ENCODE peak calls at places on chromosomes 11 and 22, in eight cellular contexts. One of them, this sample, is unnamed.
A peak's percentile ranks its signal among the peaks of the same experiment; 100 is the strongest.

GRCh38 chr22:21568207-21569075 is 927 bp downstream of the UBE2L3 start:
- DNase-seq in H9: no peak
- DNase-seq in heart left ventricle: no peak
- DNase-seq in colonic mucosa: peak; percentile 50
- DNase-seq in PC-9: no peak
- DNase-seq in RWPE1: no peak
- DNase-seq in nephron progenitor cell: peak; percentile 41
- DNase-seq in GM12865: peak; percentile 44
- DNase-seq in this sample: peak; percentile 46

GRCh38 chr11:26649884-26650283 is 72.0 kb downstream of the SLC5A12 start:
- DNase-seq in H9: peak; percentile 64
- DNase-seq in heart left ventricle: no peak
- DNase-seq in colonic mucosa: peak; percentile 75
- DNase-seq in PC-9: peak; percentile 42
- DNase-seq in RWPE1: peak; percentile 55
- DNase-seq in nephron progenitor cell: peak; percentile 69
- DNase-seq in GM12865: peak; percentile 74
- DNase-seq in this sample: peak; percentile 44

GRCh38 chr11:1449516-1450270 is 36.9 kb downstream of the MOB2 start:
- DNase-seq in H9: no peak
- DNase-seq in heart left ventricle: no peak
- DNase-seq in colonic mucosa: no peak
- DNase-seq in PC-9: no peak
- DNase-seq in RWPE1: peak; percentile 24
- DNase-seq in nephron progenitor cell: no peak
- DNase-seq in GM12865: no peak
- DNase-seq in this sample: peak; percentile 54

GRCh38 chr22:29216873-29217666 is 11.4 kb downstream of the EMID1 start:
- DNase-seq in H9: peak; percentile 21
- DNase-seq in heart left ventricle: no peak
- DNase-seq in colonic mucosa: no peak
- DNase-seq in PC-9: no peak
- DNase-seq in RWPE1: no peak
- DNase-seq in nephron progenitor cell: no peak
- DNase-seq in GM12865: peak; percentile 49
- DNase-seq in this sample: no peak

GRCh38 chr11:134079317-134079716 is 10.4 kb downstream of the JAM3 start:
- DNase-seq in H9: no peak
- DNase-seq in heart left ventricle: no peak
- DNase-seq in colonic mucosa: no peak
- DNase-seq in PC-9: no peak
- DNase-seq in RWPE1: no peak
- DNase-seq in nephron progenitor cell: no peak
- DNase-seq in GM12865: no peak
- DNase-seq in this sample: no peak

GRCh38 chr11:19433367-19433766 is 192.6 kb upstream of the E2F8 start:
- DNase-seq in H9: no peak
- DNase-seq in heart left ventricle: no peak
- DNase-seq in colonic mucosa: no peak
- DNase-seq in PC-9: no peak
- DNase-seq in RWPE1: no peak
- DNase-seq in nephron progenitor cell: no peak
- DNase-seq in GM12865: peak; percentile 79
- DNase-seq in this sample: peak; percentile 25

GRCh38 chr11:128304666-128305485 is 282.5 kb downstream of the ETS1 start:
- DNase-seq in H9: no peak
- DNase-seq in heart left ventricle: no peak
- DNase-seq in colonic mucosa: no peak
- DNase-seq in PC-9: no peak
- DNase-seq in RWPE1: no peak
- DNase-seq in nephron progenitor cell: no peak
- DNase-seq in GM12865: no peak
- DNase-seq in this sample: no peak

GRCh38 chr11:76861490-76861953 is 804 bp downstream of the ACER3 start:
- DNase-seq in H9: no peak
- DNase-seq in heart left ventricle: no peak
- DNase-seq in colonic mucosa: no peak
- DNase-seq in PC-9: no peak
- DNase-seq in RWPE1: peak; percentile 14
- DNase-seq in nephron progenitor cell: no peak
- DNase-seq in GM12865: no peak
- DNase-seq in this sample: peak; percentile 26

GRCh38 chr11:45043755-45044475 is 93.2 kb upstream of the TP53I11 start:
- DNase-seq in H9: no peak
- DNase-seq in heart left ventricle: no peak
- DNase-seq in colonic mucosa: no peak
- DNase-seq in PC-9: no peak
- DNase-seq in RWPE1: no peak
- DNase-seq in nephron progenitor cell: no peak
- DNase-seq in GM12865: no peak
- DNase-seq in this sample: no peak

GRCh38 chr11:11849127-11849746 is 7.5 kb downstream of the USP47 start:
- DNase-seq in H9: peak; percentile 62
- DNase-seq in heart left ventricle: no peak
- DNase-seq in colonic mucosa: peak; percentile 63
- DNase-seq in PC-9: peak; percentile 42
- DNase-seq in RWPE1: peak; percentile 42
- DNase-seq in nephron progenitor cell: peak; percentile 30
- DNase-seq in GM12865: peak; percentile 83
- DNase-seq in this sample: peak; percentile 34

GRCh38 chr11:2156416-2157182 is 4.4 kb downstream of the INS start:
- DNase-seq in H9: peak; percentile 81
- DNase-seq in heart left ventricle: peak; percentile 87
- DNase-seq in colonic mucosa: peak; percentile 76
- DNase-seq in PC-9: no peak
- DNase-seq in RWPE1: peak; percentile 77
- DNase-seq in nephron progenitor cell: peak; percentile 92
- DNase-seq in GM12865: peak; percentile 31
- DNase-seq in this sample: peak; percentile 88

GRCh38 chr22:27879923-27880322 is 39.1 kb downstream of the PITPNB start:
- DNase-seq in H9: no peak
- DNase-seq in heart left ventricle: no peak
- DNase-seq in colonic mucosa: no peak
- DNase-seq in PC-9: no peak
- DNase-seq in RWPE1: peak; percentile 30
- DNase-seq in nephron progenitor cell: peak; percentile 29
- DNase-seq in GM12865: peak; percentile 48
- DNase-seq in this sample: peak; percentile 17

GRCh38 chr22:23199159-23199558 is 18.9 kb downstream of the BCR start:
- DNase-seq in H9: peak; percentile 29
- DNase-seq in heart left ventricle: peak; percentile 51
- DNase-seq in colonic mucosa: no peak
- DNase-seq in PC-9: no peak
- DNase-seq in RWPE1: no peak
- DNase-seq in nephron progenitor cell: no peak
- DNase-seq in GM12865: no peak
- DNase-seq in this sample: no peak

GRCh38 chr11:130872961-130873360 is 43.3 kb downstream of the SNX19 start:
- DNase-seq in H9: no peak
- DNase-seq in heart left ventricle: no peak
- DNase-seq in colonic mucosa: no peak
- DNase-seq in PC-9: no peak
- DNase-seq in RWPE1: peak; percentile 36
- DNase-seq in nephron progenitor cell: no peak
- DNase-seq in GM12865: no peak
- DNase-seq in this sample: no peak

GRCh38 chr11:8243458-8243857 is 20.2 kb downstream of the LMO1 start:
- DNase-seq in H9: no peak
- DNase-seq in heart left ventricle: no peak
- DNase-seq in colonic mucosa: no peak
- DNase-seq in PC-9: no peak
- DNase-seq in RWPE1: no peak
- DNase-seq in nephron progenitor cell: no peak
- DNase-seq in GM12865: no peak
- DNase-seq in this sample: no peak

GRCh38 chr22:21961886-21962654 is 9.4 kb upstream of the PPM1F start:
- DNase-seq in H9: no peak
- DNase-seq in heart left ventricle: no peak
- DNase-seq in colonic mucosa: peak; percentile 49
- DNase-seq in PC-9: peak; percentile 67
- DNase-seq in RWPE1: no peak
- DNase-seq in nephron progenitor cell: no peak
- DNase-seq in GM12865: no peak
- DNase-seq in this sample: no peak

GRCh38 chr11:110098645-110099044 is 5.5 kb downstream of the ZC3H12C start:
- DNase-seq in H9: no peak
- DNase-seq in heart left ventricle: no peak
- DNase-seq in colonic mucosa: no peak
- DNase-seq in PC-9: peak; percentile 78
- DNase-seq in RWPE1: no peak
- DNase-seq in nephron progenitor cell: no peak
- DNase-seq in GM12865: no peak
- DNase-seq in this sample: no peak

GRCh38 chr22:45163417-45164216 is at the start of gene NUP50:
- DNase-seq in H9: peak; percentile 96
- DNase-seq in heart left ventricle: peak; percentile 99
- DNase-seq in colonic mucosa: peak; percentile 95
- DNase-seq in PC-9: peak; percentile 90
- DNase-seq in RWPE1: peak; percentile 97
- DNase-seq in nephron progenitor cell: peak; percentile 97
- DNase-seq in GM12865: peak; percentile 99
- DNase-seq in this sample: peak; percentile 100
- TF ChIP-seq CTCF in H9: peak; percentile 13
- TF ChIP-seq CTCF in heart left ventricle: no peak
- TF ChIP-seq CTCF in colonic mucosa: no peak
- TF ChIP-seq CTCF in PC-9: no peak
- TF ChIP-seq CTCF in RWPE1: no peak
- TF ChIP-seq CTCF in nephron progenitor cell: no peak
- TF ChIP-seq CTCF in GM12865: no peak
- TF ChIP-seq CTCF in this sample: no peak

GRCh38 chr22:42072606-42073330 is 1.3 kb upstream of the PHETA2 start:
- DNase-seq in H9: no peak
- DNase-seq in heart left ventricle: no peak
- DNase-seq in colonic mucosa: no peak
- DNase-seq in PC-9: no peak
- DNase-seq in RWPE1: no peak
- DNase-seq in nephron progenitor cell: no peak
- DNase-seq in GM12865: peak; percentile 30
- DNase-seq in this sample: no peak
- TF ChIP-seq CTCF in H9: peak; percentile 19
- TF ChIP-seq CTCF in heart left ventricle: no peak
- TF ChIP-seq CTCF in colonic mucosa: no peak
- TF ChIP-seq CTCF in PC-9: no peak
- TF ChIP-seq CTCF in RWPE1: no peak
- TF ChIP-seq CTCF in nephron progenitor cell: no peak
- TF ChIP-seq CTCF in GM12865: no peak
- TF ChIP-seq CTCF in this sample: no peak

GRCh38 chr11:69841170-69841858 is 22.1 kb upstream of the FGF3 start:
- DNase-seq in H9: peak; percentile 19
- DNase-seq in heart left ventricle: no peak
- DNase-seq in colonic mucosa: no peak
- DNase-seq in PC-9: no peak
- DNase-seq in RWPE1: no peak
- DNase-seq in nephron progenitor cell: no peak
- DNase-seq in GM12865: no peak
- DNase-seq in this sample: no peak

GRCh38 chr11:69842746-69843528 is 23.7 kb upstream of the FGF3 start:
- DNase-seq in H9: peak; percentile 70
- DNase-seq in heart left ventricle: no peak
- DNase-seq in colonic mucosa: no peak
- DNase-seq in PC-9: no peak
- DNase-seq in RWPE1: no peak
- DNase-seq in nephron progenitor cell: no peak
- DNase-seq in GM12865: no peak
- DNase-seq in this sample: no peak

GRCh38 chr11:69843529-69843921 is 24.3 kb upstream of the FGF3 start:
- DNase-seq in H9: no peak
- DNase-seq in heart left ventricle: no peak
- DNase-seq in colonic mucosa: no peak
- DNase-seq in PC-9: no peak
- DNase-seq in RWPE1: no peak
- DNase-seq in nephron progenitor cell: no peak
- DNase-seq in GM12865: no peak
- DNase-seq in this sample: no peak

GRCh38 chr11:69840371-69841169 is 21.4 kb upstream of the FGF3 start:
- DNase-seq in H9: peak; percentile 28
- DNase-seq in heart left ventricle: peak; percentile 40
- DNase-seq in colonic mucosa: no peak
- DNase-seq in PC-9: peak; percentile 69
- DNase-seq in RWPE1: no peak
- DNase-seq in nephron progenitor cell: no peak
- DNase-seq in GM12865: no peak
- DNase-seq in this sample: no peak

DNA sequence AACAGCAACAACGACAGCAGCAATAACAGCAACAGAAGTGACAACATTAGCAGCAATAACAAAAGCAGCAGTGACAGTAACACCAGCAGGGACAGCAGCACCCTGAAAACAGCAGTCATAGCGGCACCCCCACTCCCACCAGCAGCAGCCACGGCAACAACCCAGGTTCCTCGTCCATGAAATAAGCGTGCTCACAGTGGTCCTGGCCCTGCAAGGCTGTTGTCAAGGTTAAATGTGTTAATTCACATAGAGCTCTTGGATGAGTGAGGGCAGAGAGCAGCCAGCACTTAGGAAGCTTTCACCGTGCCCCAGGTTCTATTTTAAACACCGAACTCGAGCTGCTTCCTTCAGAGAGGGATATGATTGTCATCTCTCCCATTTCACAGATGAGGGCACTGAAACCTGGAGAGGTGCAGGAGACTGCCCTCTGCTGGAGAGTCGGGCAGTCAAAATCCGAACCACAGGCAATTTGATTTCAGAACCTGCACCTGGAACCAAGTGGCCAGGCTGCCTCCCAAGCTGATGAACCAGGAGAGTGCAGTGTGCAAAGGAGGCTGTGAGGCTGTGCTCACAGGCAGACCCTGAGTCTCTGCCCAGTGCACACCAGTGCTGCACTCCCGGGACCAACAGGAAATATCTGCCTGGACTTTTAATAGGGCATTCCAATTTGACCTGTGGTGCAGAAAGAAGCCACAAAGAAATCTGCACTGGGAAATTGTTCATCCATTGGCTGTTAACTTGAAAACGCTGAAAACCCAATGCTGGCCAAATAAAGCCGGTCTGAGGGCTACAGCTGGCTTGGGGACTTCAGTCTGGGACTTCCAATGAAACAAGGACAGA is 22.9 kb upstream of the FGF3 start:
- DNase-seq in H9: peak; percentile 75
- DNase-seq in heart left ventricle: no peak
- DNase-seq in colonic mucosa: peak; percentile 30
- DNase-seq in PC-9: no peak
- DNase-seq in RWPE1: no peak
- DNase-seq in nephron progenitor cell: no peak
- DNase-seq in GM12865: peak; percentile 35
- DNase-seq in this sample: no peak
- TF ChIP-seq CTCF in H9: peak; percentile 79
- TF ChIP-seq CTCF in heart left ventricle: no peak
- TF ChIP-seq CTCF in colonic mucosa: no peak
- TF ChIP-seq CTCF in PC-9: peak; percentile 66
- TF ChIP-seq CTCF in RWPE1: no peak
- TF ChIP-seq CTCF in nephron progenitor cell: peak; percentile 32
- TF ChIP-seq CTCF in GM12865: peak; percentile 52
- TF ChIP-seq CTCF in this sample: peak; percentile 31

DNA sequence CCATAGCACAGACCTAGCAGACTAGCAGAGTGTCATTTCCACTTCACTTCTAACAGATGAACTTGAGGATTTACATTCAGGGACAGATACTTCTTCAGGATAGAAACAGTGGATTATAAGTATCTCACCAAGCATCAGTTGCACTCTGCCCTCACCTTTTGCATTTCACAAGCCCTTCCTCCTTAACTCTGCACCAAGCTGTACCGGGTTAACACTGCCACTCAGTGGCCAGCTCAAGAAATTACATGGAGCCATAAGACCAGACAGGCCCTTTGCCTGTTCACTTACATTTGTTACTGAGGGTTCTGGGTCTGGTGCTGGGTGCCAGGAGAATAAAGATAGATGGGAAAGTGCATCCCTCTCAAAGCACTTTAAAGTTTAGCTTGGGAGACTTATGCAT is 309.8 kb downstream of the SHANK2 start:
- DNase-seq in H9: no peak
- DNase-seq in heart left ventricle: no peak
- DNase-seq in colonic mucosa: no peak
- DNase-seq in PC-9: no peak
- DNase-seq in RWPE1: no peak
- DNase-seq in nephron progenitor cell: peak; percentile 25
- DNase-seq in GM12865: peak; percentile 4
- DNase-seq in this sample: no peak
- TF ChIP-seq CTCF in H9: peak; percentile 72
- TF ChIP-seq CTCF in heart left ventricle: no peak
- TF ChIP-seq CTCF in colonic mucosa: no peak
- TF ChIP-seq CTCF in PC-9: peak; percentile 71
- TF ChIP-seq CTCF in RWPE1: no peak
- TF ChIP-seq CTCF in nephron progenitor cell: no peak
- TF ChIP-seq CTCF in GM12865: peak; percentile 3
- TF ChIP-seq CTCF in this sample: no peak